ENCODE peak calls at places on chromosomes 2 and 18, in ten cellular contexts. W is prostate gland, K is IMR-90, Z is HCT116, X is testis, J is suprapubic skin, I is breast epithelium, B is A549, A is adrenal gland, V is H1. C is an unnamed sample.

GRCh38 chr2:135095591-135095990 is 43.5 kb downstream of the RAB3GAP1 start:
- DNase-seq in W (no peak), K (peak), Z (no peak), X (no peak), J (no peak), I (no peak), B (no peak), A (no peak), V (no peak), C (no peak)

GRCh38 chr18:77207540-77207939 is 42.1 kb upstream of the GALR1 start:
- DNase-seq in W (no peak), K (peak), Z (peak), X (peak), J (peak), I (peak), B (peak), A (peak), V (no peak), C (no peak)

GRCh38 chr2:127589358-127589757 is 53.9 kb downstream of the MYO7B start:
- DNase-seq in W (no peak), K (no peak), Z (no peak), X (no peak), J (peak), I (no peak), B (no peak), A (no peak), V (no peak), C (no peak)

GRCh38 chr2:111182740-111183139 is 62.0 kb downstream of the BCL2L11 start:
- DNase-seq in W (no peak), K (no peak), Z (no peak), X (no peak), J (no peak), I (no peak), B (no peak), A (no peak), V (no peak), C (no peak)

GRCh38 chr2:189370719-189371118 is 70.6 kb upstream of the WDR75 start:
- DNase-seq in W (no peak), K (peak), Z (no peak), X (no peak), J (no peak), I (no peak), B (no peak), A (no peak), V (no peak), C (no peak)

GRCh38 chr2:44362207-44363015 is 664 bp downstream of the CAMKMT start:
- DNase-seq in W (peak), K (peak), Z (peak), X (peak), J (no peak), I (no peak), B (peak), A (peak), V (no peak), C (peak)

GRCh38 chr2:74373985-74374384 is 6.1 kb downstream of the DCTN1 start:
- DNase-seq in W (no peak), K (no peak), Z (no peak), X (no peak), J (no peak), I (no peak), B (no peak), A (no peak), V (no peak), C (no peak)

GRCh38 chr2:184367211-184367610 is 231.1 kb upstream of the ZNF804A start:
- DNase-seq in W (no peak), K (no peak), Z (no peak), X (no peak), J (no peak), I (no peak), B (no peak), A (no peak), V (no peak), C (no peak)

GRCh38 chr18:79645291-79645983 is 34.2 kb upstream of the CTDP1 start:
- DNase-seq in W (no peak), K (no peak), Z (no peak), X (no peak), J (no peak), I (no peak), B (no peak), A (no peak), V (no peak), C (no peak)

GRCh38 chr18:79396431-79397287 is 929 bp downstream of the NFATC1 start:
- DNase-seq in W (peak), K (peak), Z (no peak), X (no peak), J (no peak), I (no peak), B (no peak), A (no peak), V (no peak), C (no peak)

GRCh38 chr2:12051831-12052230 is 305.4 kb downstream of the LPIN1 start:
- DNase-seq in W (no peak), K (peak), Z (no peak), X (no peak), J (no peak), I (no peak), B (no peak), A (no peak), V (no peak), C (no peak)

GRCh38 chr2:127641846-127642510 is 4.0 kb upstream of the GPR17 start:
- DNase-seq in W (no peak), K (no peak), Z (no peak), X (no peak), J (no peak), I (no peak), B (no peak), A (no peak), V (no peak), C (no peak)

GRCh38 chr2:12750166-12750905 is 33.6 kb downstream of the TRIB2 start:
- DNase-seq in W (no peak), K (no peak), Z (no peak), X (no peak), J (no peak), I (no peak), B (no peak), A (no peak), V (no peak), C (no peak)

GRCh38 chr2:17388790-17389189 is 129.4 kb downstream of the RAD51AP2 start:
- DNase-seq in W (no peak), K (no peak), Z (no peak), X (no peak), J (no peak), I (no peak), B (no peak), A (no peak), V (no peak), C (no peak)

GRCh38 chr2:25340340-25340886 is 1.3 kb downstream of the DNMT3A start:
- DNase-seq in W (no peak), K (no peak), Z (no peak), X (peak), J (no peak), I (no peak), B (no peak), A (peak), V (no peak), C (no peak)

GRCh38 chr2:219059725-219060682 is 717 bp downstream of the IHH start:
- DNase-seq in W (no peak), K (no peak), Z (no peak), X (no peak), J (no peak), I (no peak), B (no peak), A (no peak), V (no peak), C (no peak)

GRCh38 chr2:192162392-192163042 is 32.2 kb downstream of the TMEFF2 start:
- DNase-seq in W (peak), K (peak), Z (peak), X (peak), J (peak), I (peak), B (peak), A (peak), V (no peak), C (no peak)

GRCh38 chr2:51723716-51724115 is 691.8 kb upstream of the NRXN1 start:
- DNase-seq in W (no peak), K (peak), Z (no peak), X (no peak), J (no peak), I (no peak), B (no peak), A (no peak), V (no peak), C (no peak)

GRCh38 chr2:222895143-222895542 is 34.3 kb downstream of the ACSL3 start:
- DNase-seq in W (no peak), K (no peak), Z (no peak), X (no peak), J (no peak), I (no peak), B (no peak), A (no peak), V (no peak), C (no peak)

GRCh38 chr2:105114551-105114950 is 76.7 kb downstream of the MRPS9 start:
- DNase-seq in W (no peak), K (peak), Z (peak), X (no peak), J (no peak), I (no peak), B (peak), A (no peak), V (no peak), C (peak)

GRCh38 chr18:48613589-48613988 is 74.8 kb downstream of the CTIF start:
- DNase-seq in W (no peak), K (peak), Z (no peak), X (peak), J (no peak), I (no peak), B (no peak), A (peak), V (no peak), C (no peak)

GRCh38 chr2:138572318-138572717 is 70.7 kb downstream of the SPOPL start:
- DNase-seq in W (no peak), K (no peak), Z (no peak), X (no peak), J (no peak), I (no peak), B (no peak), A (no peak), V (no peak), C (no peak)

GRCh38 chr2:44997948-44998347 is 11.3 kb downstream of the SIX2 start:
- DNase-seq in W (no peak), K (no peak), Z (no peak), X (no peak), J (no peak), I (no peak), B (no peak), A (no peak), V (no peak), C (no peak)

GRCh38 chr2:227460079-227460485 is 11.9 kb upstream of the AGFG1 start:
- DNase-seq in W (no peak), K (peak), Z (no peak), X (no peak), J (no peak), I (no peak), B (no peak), A (peak), V (no peak), C (peak)

DNA sequence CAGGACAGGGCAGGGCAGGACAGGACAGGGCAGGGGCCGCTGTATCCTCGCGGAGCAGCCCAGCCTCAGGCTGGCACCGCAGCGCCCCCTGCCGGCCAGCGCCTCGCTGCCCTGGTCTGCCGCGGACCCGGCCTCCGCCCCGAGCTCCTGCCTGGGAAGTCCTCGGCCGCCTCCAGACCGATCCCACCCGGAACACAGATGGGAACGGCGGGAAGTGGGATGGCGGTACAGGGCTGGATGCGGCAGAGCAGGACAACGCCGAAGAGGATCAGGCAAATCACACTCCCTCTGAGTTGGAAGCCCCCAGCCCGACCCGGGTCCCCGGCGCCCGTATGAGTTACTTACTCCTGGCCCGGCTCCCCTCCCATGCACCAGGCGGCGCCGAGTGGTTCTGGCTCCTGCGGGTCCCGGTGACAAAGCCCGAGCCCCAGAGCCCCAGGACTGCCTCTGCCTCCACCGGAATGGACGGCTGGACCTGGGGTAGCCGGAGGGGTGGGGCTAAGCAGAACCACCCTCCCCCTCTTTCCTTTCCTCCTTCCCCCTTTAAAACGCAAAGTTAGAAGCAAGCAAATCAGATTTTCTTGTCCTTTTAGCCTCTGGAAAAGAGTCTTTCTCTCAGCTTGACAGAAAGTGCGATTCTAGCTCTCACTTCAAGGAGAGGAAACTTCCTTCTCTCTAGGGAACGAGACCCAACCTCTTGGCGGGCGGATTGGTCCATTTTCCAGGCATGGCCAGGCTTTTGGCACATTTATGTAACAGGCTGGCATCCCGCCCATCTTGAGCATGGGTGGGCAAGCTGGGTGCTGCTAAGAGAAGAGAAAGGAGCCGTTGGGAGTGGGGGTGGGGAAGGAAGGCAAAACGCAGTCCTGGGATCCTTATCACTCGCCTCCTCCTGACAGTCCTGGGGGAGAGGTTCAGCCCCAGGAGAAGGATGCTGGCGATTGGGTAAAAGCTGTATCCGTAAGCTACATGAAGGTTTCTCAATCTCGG is at the start of gene TP53I3:
- DNase-seq in W (peak), K (peak), Z (peak), X (peak), J (peak), I (peak), B (peak), A (peak), V (peak), C (peak)
- TF ChIP-seq POLR2A in W (peak), K (peak), Z (peak), X (no peak), J (peak), I (peak), B (peak), A (peak), V (peak), C (peak)

DNA sequence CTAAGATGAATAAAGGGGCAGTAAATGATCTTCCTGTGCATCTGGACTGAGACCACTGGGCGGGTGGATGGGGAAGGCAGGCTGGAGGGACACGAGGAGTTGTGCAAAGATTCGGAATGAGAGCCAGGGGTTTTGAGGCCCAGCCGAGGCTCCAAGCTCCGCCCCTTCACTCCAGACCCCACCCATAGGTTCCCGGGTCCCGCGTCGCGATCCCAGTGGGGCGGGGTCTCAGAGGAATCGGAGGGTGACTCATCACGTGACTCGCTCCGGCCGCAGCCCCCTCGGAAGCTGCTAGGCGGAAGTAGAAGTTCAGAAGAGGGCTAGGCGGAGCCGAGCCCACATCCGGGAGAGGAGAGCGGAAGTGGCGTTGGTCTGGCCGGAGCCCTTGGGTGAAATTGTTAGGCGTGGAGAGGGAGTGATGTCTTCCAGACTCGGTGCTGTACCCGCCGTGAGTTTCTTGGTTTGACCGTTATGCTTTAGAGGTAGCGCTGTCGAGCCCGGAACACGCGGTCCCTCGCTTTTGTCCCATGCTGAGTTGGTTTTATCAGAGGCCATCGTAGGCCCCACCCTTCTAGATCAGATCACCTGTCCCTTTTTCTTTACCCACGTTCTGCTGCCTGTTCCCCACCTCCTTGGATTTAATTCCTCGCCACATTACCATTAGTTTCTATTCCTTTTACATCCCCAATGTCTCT is at the start of gene ZNF512:
- DNase-seq in W (peak), K (peak), Z (peak), X (peak), J (peak), I (peak), B (peak), A (peak), V (peak), C (peak)
- TF ChIP-seq POLR2A in W (peak), K (peak), Z (peak), X (no peak), J (peak), I (no peak), B (peak), A (peak), V (peak), C (peak)

GRCh38 chr2:124704056-124704644 is 679.1 kb downstream of the CNTNAP5 start:
- DNase-seq in W (no peak), K (no peak), Z (no peak), X (no peak), J (no peak), I (no peak), B (no peak), A (no peak), V (no peak), C (no peak)

GRCh38 chr2:124713969-124714368 is 688.9 kb downstream of the CNTNAP5 start:
- DNase-seq in W (no peak), K (no peak), Z (no peak), X (no peak), J (no peak), I (no peak), B (no peak), A (no peak), V (no peak), C (no peak)

GRCh38 chr2:124708661-124709060 is 683.6 kb downstream of the CNTNAP5 start:
- DNase-seq in W (no peak), K (no peak), Z (no peak), X (no peak), J (no peak), I (no peak), B (no peak), A (no peak), V (no peak), C (no peak)
- TF ChIP-seq POLR2A in W (no peak), K (no peak), Z (no peak), X (no peak), J (no peak), I (no peak), B (no peak), A (no peak), V (no peak), C (no peak)

GRCh38 chr2:72825271-72826155 is at the start of gene EXOC6B:
- DNase-seq in W (peak), K (peak), Z (peak), X (peak), J (peak), I (peak), B (peak), A (peak), V (peak), C (peak)
- TF ChIP-seq POLR2A in W (peak), K (peak), Z (peak), X (peak), J (peak), I (peak), B (peak), A (peak), V (peak), C (peak)

GRCh38 chr2:73072416-73072815 is 904 bp upstream of the SFXN5 start:
- DNase-seq in W (no peak), K (no peak), Z (no peak), X (no peak), J (no peak), I (no peak), B (no peak), A (no peak), V (no peak), C (no peak)

GRCh38 chr2:73069041-73069854 is 2.3 kb downstream of the SFXN5 start:
- DNase-seq in W (peak), K (peak), Z (no peak), X (no peak), J (no peak), I (no peak), B (no peak), A (no peak), V (no peak), C (no peak)

GRCh38 chr2:73069855-73070650 is 1.5 kb downstream of the SFXN5 start:
- DNase-seq in W (no peak), K (peak), Z (no peak), X (no peak), J (no peak), I (no peak), B (no peak), A (peak), V (no peak), C (no peak)

GRCh38 chr2:73071452-73072399 is at the start of gene SFXN5:
- DNase-seq in W (peak), K (peak), Z (peak), X (peak), J (peak), I (peak), B (peak), A (peak), V (peak), C (peak)

GRCh38 chr2:73070651-73071451 is 661 bp downstream of the SFXN5 start:
- DNase-seq in W (peak), K (peak), Z (peak), X (peak), J (peak), I (peak), B (peak), A (peak), V (peak), C (peak)
- TF ChIP-seq POLR2A in W (peak), K (no peak), Z (peak), X (no peak), J (no peak), I (no peak), B (peak), A (no peak), V (no peak), C (peak)

DNA sequence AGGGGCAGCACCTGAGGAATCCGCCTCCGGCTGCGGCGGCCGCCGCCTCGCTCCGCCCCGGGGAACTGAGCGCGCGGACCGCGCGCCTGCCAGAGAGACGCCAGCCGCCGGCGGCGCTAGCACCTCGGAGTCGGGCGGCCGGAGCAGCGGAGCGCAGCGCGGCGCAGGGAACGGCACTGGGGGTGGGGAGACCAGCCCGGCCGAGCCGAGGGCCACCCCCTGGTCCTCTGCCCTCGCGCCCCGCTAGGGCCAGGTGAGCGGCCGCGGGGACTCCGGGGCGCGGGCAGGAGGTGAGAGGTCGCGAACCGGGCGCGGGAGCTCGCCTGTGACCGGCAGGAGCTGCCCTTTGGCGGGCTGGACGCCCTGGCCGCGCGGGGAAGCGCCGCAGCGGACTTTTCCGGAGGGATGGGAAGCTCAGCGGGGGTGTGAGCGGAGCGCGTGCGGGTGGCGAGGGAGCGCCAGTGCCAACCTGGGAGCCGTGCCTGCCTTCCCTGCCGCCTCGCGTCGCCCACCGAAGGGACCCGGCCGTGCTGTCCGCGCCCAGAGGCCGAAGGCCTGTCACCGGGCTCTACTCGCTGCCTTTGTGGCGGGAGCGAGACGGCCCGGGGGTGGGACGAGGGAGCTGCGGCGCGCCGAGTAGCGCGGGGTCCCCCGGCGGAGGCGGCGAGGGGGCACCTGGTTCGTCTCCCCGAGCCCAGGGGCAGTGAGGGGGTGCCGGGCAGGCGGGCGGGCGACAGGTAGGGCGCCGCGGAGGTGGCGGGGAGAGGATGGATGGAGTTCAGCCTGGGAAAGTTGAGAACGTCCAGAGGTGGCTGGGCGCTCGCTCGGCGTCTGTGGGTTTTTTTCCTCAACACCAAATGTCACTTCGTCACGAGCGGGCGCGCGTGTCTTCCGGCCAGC is at the start of gene GREB1L:
- DNase-seq in W (no peak), K (no peak), Z (peak), X (peak), J (no peak), I (no peak), B (peak), A (peak), V (no peak), C (peak)
- TF ChIP-seq POLR2A in W (no peak), K (no peak), Z (peak), X (no peak), J (no peak), I (no peak), B (peak), A (no peak), V (no peak), C (peak)

C was measured in H54.